ENCODE peak calls at places on chromosomes 11 and 22, in eight cellular contexts. T is NCI-H82; Q is AG08396; Y is GM06990; G is memory B cell; X is pons; F is CD4-positive, CD25-positive, alpha-beta regulatory T cell; H is EL. N is an unnamed sample.

GRCh38 chr11:128893578-128894295 is 2.6 kb downstream of the KCNJ5 start:
- DNase-seq in Q (no peak), T (no peak), G (no peak), X (no peak), H (no peak), Y (no peak), F (no peak), N (no peak)

GRCh38 chr11:45736424-45736823 is 68.5 kb upstream of the SLC35C1 start:
- DNase-seq in Y (no peak), T (peak), F (no peak), G (no peak), H (peak), X (no peak), Q (no peak), N (no peak)

GRCh38 chr11:117281159-117281558 is 10.0 kb upstream of the BACE1-AS start:
- DNase-seq in Q (peak), Y (no peak), X (no peak), T (no peak), G (no peak), F (no peak), H (peak), N (no peak)

GRCh38 chr11:67644042-67644441 is 4.5 kb upstream of the TBX10 start:
- DNase-seq in T (peak), F (peak), G (no peak), H (no peak), X (no peak), Y (no peak), Q (no peak), N (no peak)

GRCh38 chr11:73237471-73238290 is 19.6 kb downstream of the P2RY2 start:
- DNase-seq in X (no peak), Q (no peak), F (no peak), T (no peak), G (no peak), Y (no peak), H (peak), N (no peak)

GRCh38 chr11:96339704-96340554 is 3.1 kb downstream of the MAML2 start:
- DNase-seq in F (no peak), G (no peak), X (no peak), Y (no peak), Q (peak), H (peak), T (no peak), N (no peak)

GRCh38 chr11:126997196-126997595 is 3.4 kb downstream of the KIRREL3 start:
- DNase-seq in Y (no peak), X (no peak), H (peak), Q (peak), T (no peak), F (no peak), G (no peak), N (no peak)

GRCh38 chr11:107696140-107696539 is 15.7 kb downstream of the SLN start:
- DNase-seq in T (no peak), X (peak), G (no peak), Q (peak), F (no peak), H (peak), Y (no peak), N (no peak)

GRCh38 chr11:7436657-7437056 is 48.6 kb upstream of the OLFML1 start:
- DNase-seq in T (no peak), H (no peak), Q (no peak), X (peak), G (peak), F (peak), Y (peak), N (peak)

GRCh38 chr11:61967924-61968757 is 707 bp upstream of the FTH1 start:
- DNase-seq in F (peak), T (peak), X (no peak), G (peak), H (no peak), Y (peak), Q (no peak), N (peak)

GRCh38 chr22:50218153-50218995 is 17.6 kb downstream of the SELENOO start:
- DNase-seq in X (no peak), Q (no peak), F (no peak), H (no peak), T (no peak), Y (no peak), G (no peak), N (no peak)

GRCh38 chr22:49212002-49212401 is 615.7 kb downstream of the BRD1 start:
- DNase-seq in Q (no peak), X (no peak), G (no peak), H (no peak), F (no peak), Y (no peak), T (no peak), N (no peak)

GRCh38 chr11:67024410-67024809 is 1.5 kb downstream of the SYT12 start:
- DNase-seq in X (no peak), T (no peak), Q (no peak), H (no peak), G (no peak), F (peak), Y (peak), N (no peak)

GRCh38 chr22:45537734-45538181 is 35.1 kb downstream of the FBLN1 start:
- DNase-seq in G (no peak), T (peak), Q (peak), H (peak), F (no peak), Y (no peak), X (peak), N (no peak)

GRCh38 chr11:2771758-2772466 is 72.1 kb upstream of the KCNQ1OT1 start:
- DNase-seq in Y (no peak), X (no peak), G (no peak), T (peak), H (no peak), Q (no peak), F (no peak), N (no peak)

GRCh38 chr22:17120281-17120680 is 879 bp downstream of the TMEM121B start:
- DNase-seq in Y (peak), G (peak), X (no peak), T (no peak), F (no peak), Q (peak), H (peak), N (no peak)

GRCh38 chr11:100895449-100895848 is 208.4 kb downstream of the ARHGAP42 start:
- DNase-seq in H (no peak), F (no peak), Y (no peak), X (no peak), G (no peak), T (no peak), Q (no peak), N (no peak)

GRCh38 chr11:66974724-66975402 is at the start of gene C11orf86:
- DNase-seq in H (no peak), F (no peak), T (no peak), Q (no peak), Y (no peak), G (no peak), X (no peak), N (no peak)

GRCh38 chr11:70481625-70482528 is 83.5 kb downstream of the CTTN start:
- DNase-seq in G (no peak), Q (peak), F (no peak), H (peak), T (no peak), Y (no peak), X (no peak), N (no peak)

GRCh38 chr22:31272522-31273446 is 19.5 kb downstream of the PIK3IP1 start:
- DNase-seq in Y (no peak), H (peak), G (peak), Q (peak), F (peak), X (peak), T (peak), N (no peak)

GRCh38 chr11:129368889-129369672 is 6.6 kb upstream of the BARX2 start:
- DNase-seq in G (no peak), Y (no peak), H (no peak), F (no peak), X (no peak), Q (no peak), T (no peak), N (no peak)

GRCh38 chr11:35045219-35045819 is 93.7 kb upstream of the CD44 start:
- DNase-seq in H (no peak), T (no peak), G (peak), Y (peak), Q (no peak), X (peak), F (peak), N (no peak)

GRCh38 chr22:31838917-31839316 is 85.1 kb downstream of the DEPDC5 start:
- DNase-seq in F (no peak), X (no peak), Q (no peak), G (no peak), H (no peak), Y (no peak), T (no peak), N (no peak)

GRCh38 chr11:35418847-35419712 is at the start of gene SLC1A2:
- DNase-seq in G (no peak), T (peak), F (peak), X (no peak), H (peak), Y (peak), Q (peak), N (no peak)

GRCh38 chr11:6992457-6993431 is 27.4 kb downstream of the ZNF214 start:
- DNase-seq in X (no peak), H (peak), Y (no peak), F (no peak), Q (peak), G (no peak), T (no peak), N (no peak)

GRCh38 chr11:47348859-47349258 is 3.6 kb downstream of the MYBPC3 start:
- DNase-seq in X (no peak), F (peak), Q (peak), T (peak), Y (no peak), G (no peak), H (peak), N (no peak)

GRCh38 chr11:78651923-78652602 is 77.4 kb upstream of the NARS2 start:
- DNase-seq in Q (no peak), G (no peak), H (no peak), X (no peak), F (no peak), T (no peak), Y (no peak), N (no peak)

GRCh38 chr11:120840661-120841060 is 183.2 kb upstream of the TBCEL start:
- DNase-seq in T (no peak), Q (no peak), X (no peak), F (no peak), G (no peak), H (no peak), Y (no peak), N (no peak)

GRCh38 chr22:22371031-22371541 is 126.5 kb downstream of the VPREB1 start:
- DNase-seq in H (no peak), Q (no peak), G (no peak), F (no peak), Y (no peak), T (peak), X (peak), N (no peak)

GRCh38 chr11:60334005-60334620 is 7.1 kb downstream of the MS4A6E start:
- DNase-seq in G (peak), Y (peak), H (peak), X (peak), T (peak), Q (peak), F (peak), N (no peak)

GRCh38 chr11:64357904-64358535 is 942 bp upstream of the RPS6KA4 start:
- DNase-seq in G (no peak), H (peak), X (no peak), Y (no peak), Q (no peak), T (no peak), F (peak), N (no peak)

GRCh38 chr11:115420524-115420923 is 83.7 kb downstream of the CADM1 start:
- DNase-seq in Y (no peak), T (no peak), Q (no peak), X (no peak), F (no peak), G (no peak), H (no peak), N (no peak)

GRCh38 chr11:47980907-47981621 is 705 bp downstream of the PTPRJ start:
- DNase-seq in G (peak), H (peak), Q (peak), T (peak), F (no peak), Y (peak), X (no peak), N (no peak)

GRCh38 chr11:117870176-117870952 is 6.1 kb downstream of the FXYD6 start:
- DNase-seq in X (peak), T (no peak), Q (no peak), G (no peak), F (no peak), H (no peak), Y (no peak), N (no peak)

GRCh38 chr11:134407923-134408322 is 4.1 kb downstream of the B3GAT1 start:
- DNase-seq in G (no peak), F (no peak), X (no peak), Q (no peak), H (no peak), Y (no peak), T (no peak), N (no peak)